ENCODE peak calls at places on chromosomes 1 and 21, in six cellular contexts. J is ecto neural progenitor cell, P is osteocyte, T is iris pigment epithelial cell, C is EL, U is NCI-H1092. G is an unnamed sample.

GRCh38 chr1:27037518-27037917 is 24.9 kb upstream of the TENT5B start:
- DNase-seq in P (no peak), U (no peak), T (no peak), C (no peak), J (no peak), G (no peak)

GRCh38 chr1:77282866-77283539 is 1.2 kb downstream of the AK5 start:
- DNase-seq in U (no peak), J (no peak), P (no peak), T (peak), C (peak), G (peak)

GRCh38 chr1:57411262-57411661 is 12.6 kb downstream of the DAB1 start:
- DNase-seq in P (no peak), U (no peak), C (peak), T (peak), J (no peak), G (peak)

GRCh38 chr1:38992450-38993111 is 1.5 kb downstream of the AKIRIN1 start:
- DNase-seq in U (no peak), J (no peak), T (no peak), P (no peak), C (no peak), G (no peak)

GRCh38 chr1:210709694-210710093 is 381.0 kb downstream of the HHAT start:
- DNase-seq in P (no peak), U (no peak), C (no peak), J (no peak), T (peak), G (no peak)

GRCh38 chr1:233020441-233020840 is 70.0 kb downstream of the NTPCR start:
- DNase-seq in T (peak), U (no peak), C (no peak), P (peak), J (peak), G (peak)

GRCh38 chr1:78607334-78607927 is 12.8 kb upstream of the IFI44L start:
- DNase-seq in C (peak), J (no peak), U (no peak), P (no peak), T (peak), G (no peak)

GRCh38 chr1:234958066-234958701 is 170.5 kb downstream of the TOMM20 start:
- DNase-seq in U (no peak), P (no peak), J (peak), T (no peak), C (no peak), G (peak)

GRCh38 chr21:26443291-26443690 is 129.8 kb downstream of the CYYR1 start:
- DNase-seq in P (no peak), C (no peak), T (no peak), U (no peak), J (no peak), G (no peak)

GRCh38 chr21:41148798-41149197 is 19.2 kb upstream of the BACE2 start:
- DNase-seq in T (no peak), P (no peak), U (no peak), C (no peak), J (no peak), G (peak)

GRCh38 chr1:182674346-182675246 is 9.8 kb downstream of the RGS8 start:
- DNase-seq in J (no peak), C (no peak), T (peak), P (no peak), U (no peak), G (peak)

GRCh38 chr1:36457691-36458090 is 6.5 kb downstream of the MRPS15 start:
- DNase-seq in C (no peak), P (no peak), J (no peak), T (peak), U (no peak), G (no peak)

GRCh38 chr1:98316286-98316685 is 345.2 kb upstream of the SNX7 start:
- DNase-seq in J (no peak), P (no peak), C (peak), U (no peak), T (peak), G (no peak)

GRCh38 chr1:177228721-177229088 is 57.9 kb downstream of the BRINP2 start:
- DNase-seq in P (no peak), U (no peak), C (peak), T (peak), J (no peak), G (peak)

GRCh38 chr1:47650205-47650604 is 212.4 kb downstream of the FOXD2 start:
- DNase-seq in P (peak), J (no peak), T (peak), U (peak), C (peak), G (peak)

GRCh38 chr1:20574686-20575543 is 14.0 kb upstream of the CDA start:
- DNase-seq in C (peak), P (peak), J (peak), T (peak), U (peak), G (peak)

GRCh38 chr1:151990856-151991198 is 2.8 kb downstream of the S100A10 start:
- DNase-seq in T (peak), J (no peak), U (peak), P (no peak), C (peak), G (no peak)

GRCh38 chr1:238954865-238955264 is 431.5 kb upstream of the CHRM3 start:
- DNase-seq in J (no peak), U (no peak), T (peak), C (peak), P (no peak), G (no peak)

GRCh38 chr1:84855947-84856660 is 36.9 kb downstream of the LPAR3 start:
- DNase-seq in C (no peak), P (no peak), J (no peak), T (no peak), U (no peak), G (no peak)

GRCh38 chr1:14946567-14947285 is 206.8 kb upstream of the TMEM51 start:
- DNase-seq in U (no peak), J (no peak), T (peak), P (no peak), C (peak), G (no peak)

GRCh38 chr21:41764558-41765392 is 2.1 kb downstream of the RIPK4 start:
- DNase-seq in P (no peak), U (no peak), C (no peak), T (no peak), J (no peak), G (peak)

GRCh38 chr1:26181586-26182371 is 4.5 kb downstream of the CNKSR1 start:
- DNase-seq in P (no peak), T (no peak), U (no peak), C (no peak), J (no peak), G (no peak)

GRCh38 chr1:89808429-89809117 is 12.3 kb upstream of the LRRC8D start:
- DNase-seq in T (peak), C (peak), U (no peak), P (no peak), J (no peak), G (peak)

GRCh38 chr1:241819340-241819866 is 28.6 kb upstream of the EXO1 start:
- DNase-seq in P (no peak), C (no peak), J (no peak), T (no peak), U (no peak), G (no peak)

GRCh38 chr1:232472485-232473041 is 157.4 kb downstream of the SIPA1L2 start:
- DNase-seq in T (peak), C (peak), U (no peak), P (no peak), J (no peak), G (no peak)

GRCh38 chr1:159828916-159829634 is 2.4 kb downstream of the SLAMF8 start:
- DNase-seq in U (no peak), C (no peak), J (peak), P (no peak), T (no peak), G (peak)